ENCODE peak calls at places on chromosomes 12 and 14, in five cellular contexts. S, O, R, G and H are unnamed samples.

GRCh38 chr14:88559852-88560251 is 3.0 kb upstream of the ZC3H14 start:
- DNase-seq in G (no peak), O (no peak), S (no peak), R (peak; percentile 75), H (no peak)

GRCh38 chr12:6533653-6534157 is 612 bp upstream of the GAPDH start:
- DNase-seq in R (peak; percentile 75), S (no peak), O (peak; percentile 90), G (peak; percentile 84), H (no peak)

GRCh38 chr14:98112211-98112780 is 1159.7 kb downstream of the BCL11B start:
- DNase-seq in R (no peak), S (no peak), G (no peak), O (no peak), H (no peak)

GRCh38 chr12:115847398-115847797 is 430.1 kb downstream of the MED13L start:
- DNase-seq in O (no peak), G (no peak), S (no peak), R (no peak), H (no peak)

GRCh38 chr12:57385586-57385985 is 45.3 kb downstream of the R3HDM2 start:
- DNase-seq in S (no peak), O (no peak), G (no peak), R (no peak), H (no peak)

GRCh38 chr12:116015525-116015924 is 262.0 kb downstream of the MED13L start:
- DNase-seq in O (no peak), R (peak; percentile 63), G (no peak), S (no peak), H (peak; percentile 43)

GRCh38 chr14:101120636-101121398 is 217.3 kb upstream of the RTL1 start:
- DNase-seq in G (peak; percentile 33), S (peak; percentile 18), O (no peak), R (no peak), H (no peak)

GRCh38 chr12:6684609-6685008 is 4.6 kb downstream of the ZNF384 start:
- DNase-seq in R (peak; percentile 47), S (no peak), O (peak; percentile 24), G (peak; percentile 40), H (no peak)

GRCh38 chr14:24013654-24014514 is 25.2 kb downstream of the DHRS4L2 start:
- DNase-seq in S (no peak), R (peak; percentile 77), O (peak; percentile 47), G (peak; percentile 62), H (peak; percentile 34)

GRCh38 chr12:89087876-89088275 is 264.4 kb downstream of the DUSP6 start:
- DNase-seq in O (no peak), S (no peak), R (no peak), G (no peak), H (no peak)
- TF ChIP-seq CTCF in O (no peak), S (no peak), R (no peak), G (no peak), H (no peak)

GRCh38 chr14:45526715-45527549 is 273.9 kb upstream of the MIS18BP1 start:
- DNase-seq in S (no peak), R (peak; percentile 6), G (peak; percentile 68), O (peak; percentile 55), H (no peak)
- TF ChIP-seq CTCF in S (no peak), R (peak; percentile 22), G (peak; percentile 43), O (peak; percentile 76), H (no peak)

GRCh38 chr12:63899396-63899795 is 54.9 kb downstream of the SRGAP1 start:
- DNase-seq in S (no peak), G (no peak), R (no peak), O (no peak), H (no peak)
- TF ChIP-seq CTCF in S (no peak), G (no peak), R (no peak), O (no peak), H (no peak)

DNA sequence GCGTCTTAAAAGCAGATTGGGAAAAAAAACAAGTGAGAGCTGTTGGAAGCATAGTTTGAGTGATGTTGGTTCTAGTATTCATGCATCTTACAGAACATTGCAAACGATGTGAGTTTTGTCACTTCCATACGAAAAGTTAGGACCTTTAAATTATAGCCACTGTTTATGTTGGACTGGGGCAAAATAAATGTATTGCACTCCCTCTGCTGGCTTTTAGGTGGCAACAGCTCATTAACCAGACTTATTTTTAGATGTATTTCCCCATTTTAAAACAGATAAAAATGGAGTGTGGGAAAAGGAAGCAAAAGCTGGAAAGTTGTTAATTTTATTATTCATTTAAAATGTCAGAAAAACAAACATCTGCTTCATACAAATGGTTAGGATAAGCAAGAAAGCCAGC is 111.9 kb downstream of the LGR5 start:
- DNase-seq in S (no peak), G (no peak), R (peak; percentile 38), O (no peak), H (peak; percentile 7)
- TF ChIP-seq CTCF in S (peak; percentile 20), G (no peak), R (peak; percentile 48), O (peak; percentile 37), H (peak; percentile 52)

GRCh38 chr12:64824130-64824499 is 332 bp upstream of the TBC1D30 start:
- DNase-seq in S (no peak), O (no peak), R (no peak), G (no peak), H (no peak)

GRCh38 chr12:64825143-64826011 is 930 bp downstream of the TBC1D30 start:
- DNase-seq in R (no peak), G (no peak), O (peak; percentile 22), S (no peak), H (no peak)

GRCh38 chr12:64821116-64821630 is 3.3 kb upstream of the TBC1D30 start:
- DNase-seq in S (no peak), O (no peak), G (no peak), R (no peak), H (no peak)

GRCh38 chr12:64826234-64826633 is 1.8 kb downstream of the TBC1D30 start:
- DNase-seq in R (peak; percentile 56), S (no peak), O (no peak), G (peak; percentile 81), H (no peak)

GRCh38 chr12:64824500-64825142 is at the start of gene TBC1D30:
- DNase-seq in S (no peak), R (no peak), G (peak; percentile 60), O (peak; percentile 75), H (no peak)
- TF ChIP-seq CTCF in S (no peak), R (no peak), G (no peak), O (no peak), H (no peak)